ENCODE peak calls at places on chromosomes 16 and 17, in six cellular contexts. N is Right ventricle myocardium superior; Y is CD4-positive, alpha-beta T cell; P is right cardiac atrium; Z is HCT116; D is stimulated activated naive CD8-positive, alpha-beta T cell treated with anti-CD3 and anti-CD28 coated beads, Interleukin-15, Interleukin-2, amounts not matched to agents 100 U/mL and 50 U/mL, for 24 hours. R is an unnamed sample.
A peak's percentile ranks its signal among the peaks of the same experiment; 100 is the strongest.

GRCh38 chr17:66373944-66374817 is 71.8 kb downstream of the PRKCA start:
- ATAC-seq in N (peak; percentile 87), Y (peak; percentile 91), P (peak; percentile 77), Z (no peak), D (peak; percentile 88), R (no peak)

GRCh38 chr17:5011928-5012327 is 14.2 kb downstream of the KIF1C start:
- ATAC-seq in N (no peak), Y (no peak), P (peak; percentile 34), Z (no peak), D (peak; percentile 84), R (no peak)

GRCh38 chr16:85947511-85948509 is 48.8 kb downstream of the IRF8 start:
- ATAC-seq in N (no peak), Y (peak; percentile 71), P (no peak), Z (no peak), D (peak; percentile 79), R (no peak)

GRCh38 chr16:84807776-84808175 is 12.0 kb upstream of the CRISPLD2 start:
- ATAC-seq in N (no peak), Y (no peak), P (no peak), Z (no peak), D (no peak), R (no peak)

GRCh38 chr17:4573682-4574081 is 10.6 kb upstream of the SMTNL2 start:
- ATAC-seq in N (peak; percentile 92), Y (peak; percentile 95), P (no peak), Z (no peak), D (peak; percentile 97), R (no peak)

GRCh38 chr17:49260922-49261291 is 30.3 kb upstream of the PHOSPHO1 start:
- ATAC-seq in N (no peak), Y (no peak), P (no peak), Z (peak; percentile 63), D (no peak), R (no peak)

GRCh38 chr16:2858245-2859025 is 465 bp upstream of the PRSS22 start:
- ATAC-seq in N (no peak), Y (no peak), P (peak; percentile 9), Z (peak; percentile 83), D (peak; percentile 10), R (no peak)

GRCh38 chr16:67935096-67935401 is 1.6 kb downstream of the PSMB10 start:
- ATAC-seq in N (peak; percentile 6), Y (no peak), P (peak; percentile 5), Z (peak; percentile 2), D (no peak), R (peak; percentile 0)

GRCh38 chr17:50117202-50118040 is 12.5 kb downstream of the SAMD14 start:
- ATAC-seq in N (peak; percentile 73), Y (peak; percentile 97), P (peak; percentile 66), Z (peak; percentile 95), D (peak; percentile 81), R (peak; percentile 84)

GRCh38 chr16:30850246-30850645 is 43.6 kb downstream of the BCL7C start:
- ATAC-seq in N (no peak), Y (no peak), P (no peak), Z (no peak), D (no peak), R (no peak)

GRCh38 chr17:57086069-57086930 is 1.3 kb downstream of the AKAP1 start:
- ATAC-seq in N (peak; percentile 5), Y (no peak), P (peak; percentile 16), Z (peak; percentile 14), D (no peak), R (no peak)

GRCh38 chr17:58158181-58158580 is 8.6 kb upstream of the OR4D2 start:
- ATAC-seq in N (no peak), Y (no peak), P (no peak), Z (no peak), D (no peak), R (no peak)

GRCh38 chr17:46983782-46984181 is 4.7 kb upstream of the RPRML start:
- ATAC-seq in N (no peak), Y (no peak), P (no peak), Z (no peak), D (no peak), R (no peak)

GRCh38 chr17:83203472-83204221 is 124.2 kb downstream of the METRNL start:
- ATAC-seq in N (no peak), Y (no peak), P (peak; percentile 22), Z (no peak), D (no peak), R (no peak)

GRCh38 chr16:22751685-22752084 is 62.3 kb upstream of the HS3ST2 start:
- ATAC-seq in N (no peak), Y (no peak), P (no peak), Z (no peak), D (no peak), R (no peak)

GRCh38 chr16:57824880-57825279 is 22.6 kb upstream of the KIFC3 start:
- ATAC-seq in N (no peak), Y (no peak), P (no peak), Z (peak; percentile 77), D (no peak), R (no peak)

GRCh38 chr17:59761385-59762021 is 54.0 kb downstream of the VMP1 start:
- ATAC-seq in N (no peak), Y (no peak), P (no peak), Z (peak; percentile 48), D (peak; percentile 33), R (no peak)

GRCh38 chr17:40532520-40533253 is 31.3 kb upstream of the TNS4 start:
- ATAC-seq in N (peak; percentile 14), Y (no peak), P (peak; percentile 59), Z (peak; percentile 10), D (no peak), R (no peak)

GRCh38 chr17:73833779-73834613 is 189.8 kb upstream of the SDK2 start:
- ATAC-seq in N (no peak), Y (no peak), P (no peak), Z (no peak), D (no peak), R (no peak)

GRCh38 chr17:1110844-1111598 is 68.8 kb downstream of the ABR start:
- ATAC-seq in N (peak; percentile 18), Y (no peak), P (peak; percentile 71), Z (peak; percentile 62), D (peak; percentile 47), R (peak; percentile 52)

GRCh38 chr17:6868579-6868978 is 37.0 kb upstream of the TEKT1 start:
- ATAC-seq in N (no peak), Y (no peak), P (no peak), Z (peak; percentile 58), D (no peak), R (no peak)

GRCh38 chr17:72997559-72997958 is 94.9 kb downstream of the SLC39A11 start:
- ATAC-seq in N (no peak), Y (no peak), P (no peak), Z (no peak), D (no peak), R (no peak)

GRCh38 chr17:309361-309888 is 43.2 kb downstream of the RPH3AL start:
- ATAC-seq in N (peak; percentile 16), Y (peak; percentile 45), P (peak; percentile 6), Z (peak; percentile 78), D (peak; percentile 45), R (no peak)

GRCh38 chr17:81734405-81735055 is 22.4 kb downstream of the SLC25A10 start:
- ATAC-seq in N (peak; percentile 18), Y (no peak), P (peak; percentile 5), Z (no peak), D (no peak), R (no peak)

GRCh38 chr16:450800-451512 is 25.5 kb downstream of the RAB11FIP3 start:
- ATAC-seq in N (no peak), Y (no peak), P (no peak), Z (no peak), D (no peak), R (no peak)

GRCh38 chr16:75929056-75929455 is 202.8 kb upstream of the CPHXL start:
- ATAC-seq in N (no peak), Y (no peak), P (no peak), Z (no peak), D (no peak), R (no peak)